ENCODE peak calls at places on chromosomes 12 and 14, in ten cellular contexts. M is aorta, Z is IMR-90, H is tibial artery, P is upper lobe of right lung, U is heart right ventricle, Y is kidney epithelial cell, B is tibial nerve, A is colonic mucosa, F is GM23338. R is an unnamed sample.

GRCh38 chr12:99609455-99610181 is 37.9 kb upstream of the GARIN6 start:
- DNase-seq in M (no peak), Z (no peak), H (no peak), P (no peak), U (no peak), Y (no peak), B (no peak), A (no peak), F (peak), R (no peak)

GRCh38 chr12:3490848-3491382 is at the start of gene PRMT8:
- DNase-seq in M (no peak), Z (no peak), H (no peak), P (no peak), U (no peak), Y (no peak), B (no peak), A (no peak), F (peak), R (no peak)

GRCh38 chr12:47803196-47803875 is 16.4 kb downstream of the HDAC7 start:
- DNase-seq in M (no peak), Z (no peak), H (no peak), P (no peak), U (no peak), Y (no peak), B (no peak), A (no peak), F (no peak), R (no peak)

GRCh38 chr12:65948320-65949008 is 124.2 kb downstream of the HMGA2 start:
- DNase-seq in M (peak), Z (peak), H (peak), P (peak), U (peak), Y (peak), B (peak), A (no peak), F (no peak), R (peak)

GRCh38 chr12:22255097-22255496 is 79.4 kb downstream of the ST8SIA1 start:
- DNase-seq in M (no peak), Z (peak), H (no peak), P (no peak), U (no peak), Y (no peak), B (no peak), A (no peak), F (peak), R (no peak)

GRCh38 chr14:22202313-22202712 is 386.7 kb downstream of the DAD1 start:
- DNase-seq in M (no peak), Z (no peak), H (no peak), P (no peak), U (no peak), Y (no peak), B (no peak), A (no peak), F (no peak), R (no peak)

GRCh38 chr12:3032161-3032560 is 45.0 kb upstream of the TSPAN9 start:
- DNase-seq in M (no peak), Z (no peak), H (no peak), P (no peak), U (no peak), Y (no peak), B (no peak), A (no peak), F (no peak), R (no peak)

GRCh38 chr12:81797100-81797499 is 38.0 kb upstream of the PPFIA2 start:
- DNase-seq in M (no peak), Z (no peak), H (no peak), P (no peak), U (no peak), Y (no peak), B (no peak), A (no peak), F (peak), R (no peak)

GRCh38 chr14:61326847-61327246 is 5.5 kb downstream of the PRKCH start:
- DNase-seq in M (peak), Z (no peak), H (peak), P (peak), U (peak), Y (no peak), B (peak), A (peak), F (peak), R (no peak)

GRCh38 chr14:22923746-22924145 is 4.8 kb upstream of the RBM23 start:
- DNase-seq in M (no peak), Z (no peak), H (no peak), P (no peak), U (no peak), Y (no peak), B (no peak), A (no peak), F (no peak), R (no peak)

GRCh38 chr14:38987781-38988180 is 115.3 kb downstream of the SEC23A start:
- DNase-seq in M (no peak), Z (no peak), H (no peak), P (no peak), U (no peak), Y (no peak), B (no peak), A (no peak), F (no peak), R (no peak)

GRCh38 chr12:29743801-29744200 is 39.9 kb downstream of the TMTC1 start:
- DNase-seq in M (no peak), Z (peak), H (no peak), P (no peak), U (no peak), Y (no peak), B (no peak), A (no peak), F (peak), R (peak)

GRCh38 chr12:92866418-92866817 is 62.7 kb downstream of the EEA1 start:
- DNase-seq in M (no peak), Z (no peak), H (no peak), P (no peak), U (no peak), Y (no peak), B (no peak), A (no peak), F (no peak), R (no peak)

GRCh38 chr14:23620177-23620702 is 15.9 kb upstream of the DHRS2 start:
- DNase-seq in M (no peak), Z (no peak), H (no peak), P (no peak), U (no peak), Y (no peak), B (no peak), A (no peak), F (no peak), R (no peak)

GRCh38 chr12:93180566-93180965 is 197.2 kb upstream of the NUDT4 start:
- DNase-seq in M (no peak), Z (no peak), H (no peak), P (no peak), U (no peak), Y (no peak), B (no peak), A (no peak), F (no peak), R (no peak)

GRCh38 chr12:13100882-13101769 is 2.3 kb downstream of the GSG1 start:
- DNase-seq in M (peak), Z (peak), H (peak), P (peak), U (peak), Y (peak), B (peak), A (peak), F (peak), R (peak)

GRCh38 chr12:116673713-116674112 is 64.2 kb downstream of the SPRING1 start:
- DNase-seq in M (no peak), Z (no peak), H (no peak), P (peak), U (no peak), Y (no peak), B (no peak), A (peak), F (peak), R (no peak)

GRCh38 chr12:79737875-79738718 is 47.3 kb upstream of the PAWR start:
- DNase-seq in M (no peak), Z (peak), H (no peak), P (no peak), U (no peak), Y (peak), B (no peak), A (peak), F (peak), R (no peak)

GRCh38 chr14:60647081-60647836 is 2.0 kb downstream of the SIX1 start:
- DNase-seq in M (peak), Z (peak), H (peak), P (no peak), U (no peak), Y (no peak), B (no peak), A (no peak), F (peak), R (no peak)

GRCh38 chr12:21823581-21823980 is 49.1 kb upstream of the KCNJ8 start:
- DNase-seq in M (peak), Z (no peak), H (peak), P (peak), U (peak), Y (no peak), B (peak), A (no peak), F (peak), R (no peak)

GRCh38 chr12:50017047-50017446 is 8.2 kb downstream of the RACGAP1 start:
- DNase-seq in M (peak), Z (peak), H (peak), P (no peak), U (no peak), Y (no peak), B (peak), A (peak), F (no peak), R (peak)

GRCh38 chr14:24913026-24913425 is 136.9 kb downstream of the STXBP6 start:
- DNase-seq in M (no peak), Z (no peak), H (no peak), P (no peak), U (no peak), Y (no peak), B (no peak), A (no peak), F (no peak), R (no peak)

GRCh38 chr12:34598352-34598827 is 576.1 kb downstream of the ALG10 start:
- DNase-seq in M (peak), Z (no peak), H (peak), P (no peak), U (no peak), Y (no peak), B (no peak), A (no peak), F (no peak), R (no peak)

GRCh38 chr12:31524791-31525495 is 66.0 kb downstream of the DENND5B start:
- DNase-seq in M (no peak), Z (peak), H (no peak), P (no peak), U (no peak), Y (no peak), B (no peak), A (no peak), F (no peak), R (no peak)

GRCh38 chr14:36035675-36036074 is 140.8 kb downstream of the PTCSC3 start:
- DNase-seq in M (no peak), Z (no peak), H (no peak), P (no peak), U (no peak), Y (no peak), B (no peak), A (no peak), F (no peak), R (no peak)

GRCh38 chr14:77791225-77791600 is 8.7 kb upstream of the ADCK1 start:
- DNase-seq in M (no peak), Z (no peak), H (peak), P (no peak), U (no peak), Y (no peak), B (no peak), A (no peak), F (no peak), R (no peak)

GRCh38 chr12:92987362-92987761 is 58.3 kb upstream of the EEA1 start:
- DNase-seq in M (no peak), Z (peak), H (no peak), P (no peak), U (no peak), Y (no peak), B (no peak), A (peak), F (peak), R (no peak)

GRCh38 chr14:104085032-104085888 is at the start of gene ASPG:
- DNase-seq in M (peak), Z (no peak), H (peak), P (peak), U (peak), Y (no peak), B (no peak), A (peak), F (peak), R (no peak)

GRCh38 chr12:2825133-2825532 is 9.7 kb downstream of the NRIP2 start:
- DNase-seq in M (no peak), Z (no peak), H (no peak), P (no peak), U (no peak), Y (no peak), B (no peak), A (no peak), F (no peak), R (no peak)

GRCh38 chr12:59151243-59151642 is 230.9 kb upstream of the LRIG3 start:
- DNase-seq in M (no peak), Z (peak), H (no peak), P (no peak), U (no peak), Y (no peak), B (no peak), A (no peak), F (no peak), R (no peak)

GRCh38 chr12:7060353-7060954 is at the start of gene C1S:
- DNase-seq in M (peak), Z (peak), H (peak), P (peak), U (peak), Y (peak), B (peak), A (peak), F (peak), R (peak)

GRCh38 chr12:47905313-47905730 is 528 bp upstream of the VDR start:
- DNase-seq in M (peak), Z (no peak), H (peak), P (peak), U (peak), Y (peak), B (peak), A (peak), F (peak), R (no peak)

GRCh38 chr14:95265106-95266094 is 54.3 kb downstream of the CLMN start:
- DNase-seq in M (no peak), Z (peak), H (no peak), P (no peak), U (no peak), Y (peak), B (no peak), A (peak), F (no peak), R (peak)

GRCh38 chr12:52584156-52584682 is 10.6 kb upstream of the KRT74 start:
- DNase-seq in M (no peak), Z (no peak), H (peak), P (peak), U (no peak), Y (no peak), B (no peak), A (no peak), F (no peak), R (no peak)

GRCh38 chr14:74988131-74988530 is 14.6 kb upstream of the EIF2B2 start:
- DNase-seq in M (no peak), Z (peak), H (no peak), P (no peak), U (no peak), Y (peak), B (no peak), A (no peak), F (no peak), R (no peak)

GRCh38 chr14:26594148-26594547 is 3.7 kb downstream of the NOVA1 start:
- DNase-seq in M (no peak), Z (no peak), H (no peak), P (no peak), U (no peak), Y (no peak), B (no peak), A (no peak), F (no peak), R (no peak)

GRCh38 chr14:105196228-105196960 is 15.3 kb upstream of the NUDT14 start:
- DNase-seq in M (no peak), Z (no peak), H (no peak), P (no peak), U (peak), Y (no peak), B (no peak), A (no peak), F (peak), R (no peak)
- H3K4me3 ChIP-seq in M (no peak), Z (no peak), H (peak), P (no peak), U (peak), Y (no peak), B (no peak), A (no peak), F (peak), R (no peak)

GRCh38 chr14:101119830-101120571 is 216.5 kb upstream of the RTL1 start:
- DNase-seq in M (no peak), Z (peak), H (peak), P (no peak), U (no peak), Y (no peak), B (no peak), A (peak), F (peak), R (no peak)
- H3K4me3 ChIP-seq in M (no peak), Z (no peak), H (peak), P (peak), U (no peak), Y (no peak), B (no peak), A (no peak), F (no peak), R (no peak)

DNA sequence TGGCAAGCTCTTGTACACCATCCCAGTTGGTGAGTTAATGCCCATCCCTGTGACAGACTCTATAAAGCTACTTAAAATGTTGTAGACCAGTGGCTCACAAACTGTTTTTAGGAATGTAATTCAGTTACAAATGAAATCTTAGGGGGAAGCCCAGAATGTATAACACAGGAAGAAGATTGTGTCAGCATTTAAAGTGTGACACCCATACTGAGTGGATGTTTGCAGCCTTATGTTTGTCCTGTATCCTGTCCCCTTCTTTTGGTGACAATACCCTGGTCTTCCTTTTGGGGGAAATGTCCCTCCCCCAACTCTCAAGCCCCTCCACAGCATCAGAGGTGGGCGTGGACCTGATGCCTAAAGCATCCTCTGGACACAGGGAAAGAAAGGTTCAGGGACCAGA is 47.6 kb upstream of the FAM222A start:
- DNase-seq in M (no peak), Z (no peak), H (no peak), P (no peak), U (no peak), Y (no peak), B (no peak), A (no peak), F (no peak), R (no peak)
- H3K4me3 ChIP-seq in M (no peak), Z (no peak), H (no peak), P (no peak), U (no peak), Y (no peak), B (no peak), A (no peak), F (no peak), R (no peak)

DNA sequence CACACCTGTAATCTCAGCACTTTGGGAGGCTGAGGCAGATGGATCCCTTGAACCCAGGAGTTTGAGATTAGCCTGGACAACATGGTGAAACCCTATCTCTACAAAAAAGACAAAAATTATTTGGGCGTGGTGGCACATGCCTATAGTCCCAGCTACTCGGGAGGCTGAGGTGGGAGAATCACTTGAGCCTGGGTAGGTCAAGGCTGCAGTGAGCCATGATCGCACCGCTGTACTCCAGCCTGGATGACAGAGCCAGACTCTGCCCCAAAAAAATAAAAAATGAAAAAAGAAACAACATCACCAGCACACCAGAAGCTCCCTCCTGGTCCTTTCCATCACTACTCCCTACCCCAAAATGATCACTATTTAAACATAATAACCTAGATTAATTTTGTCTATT is 2.6 kb downstream of the VEZT start:
- DNase-seq in M (no peak), Z (no peak), H (no peak), P (no peak), U (no peak), Y (no peak), B (no peak), A (no peak), F (no peak), R (no peak)
- H3K4me3 ChIP-seq in M (no peak), Z (no peak), H (no peak), P (no peak), U (no peak), Y (no peak), B (no peak), A (no peak), F (no peak), R (no peak)

GRCh38 chr14:105855246-105855892 is 329.0 kb downstream of the TMEM121 start:
- DNase-seq in M (peak), Z (no peak), H (peak), P (peak), U (no peak), Y (no peak), B (no peak), A (no peak), F (no peak), R (no peak)
- H3K4me3 ChIP-seq in M (no peak), Z (no peak), H (no peak), P (no peak), U (no peak), Y (no peak), B (no peak), A (no peak), F (no peak), R (no peak)

DNA sequence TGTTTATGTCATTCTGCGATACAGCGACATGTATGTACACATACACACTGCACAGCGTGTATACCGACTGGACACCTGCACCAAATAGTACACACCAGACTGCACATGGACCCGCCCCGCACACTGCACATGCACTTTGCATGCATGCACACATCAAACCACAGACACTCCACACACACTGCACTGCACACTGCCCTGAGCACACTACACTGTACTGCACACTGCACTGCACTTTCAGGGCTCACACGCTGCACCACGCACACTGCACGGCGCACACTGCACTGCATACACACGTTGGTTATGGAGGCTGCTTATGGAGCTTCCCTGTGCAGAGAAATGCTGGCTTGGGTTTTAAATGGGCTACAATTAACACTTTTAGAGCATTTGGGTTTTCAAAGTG is 1.6 kb downstream of the PAPLN start:
- DNase-seq in M (no peak), Z (no peak), H (no peak), P (no peak), U (no peak), Y (no peak), B (peak), A (no peak), F (no peak), R (no peak)
- H3K4me3 ChIP-seq in M (no peak), Z (no peak), H (peak), P (peak), U (peak), Y (peak), B (peak), A (no peak), F (peak), R (peak)

DNA sequence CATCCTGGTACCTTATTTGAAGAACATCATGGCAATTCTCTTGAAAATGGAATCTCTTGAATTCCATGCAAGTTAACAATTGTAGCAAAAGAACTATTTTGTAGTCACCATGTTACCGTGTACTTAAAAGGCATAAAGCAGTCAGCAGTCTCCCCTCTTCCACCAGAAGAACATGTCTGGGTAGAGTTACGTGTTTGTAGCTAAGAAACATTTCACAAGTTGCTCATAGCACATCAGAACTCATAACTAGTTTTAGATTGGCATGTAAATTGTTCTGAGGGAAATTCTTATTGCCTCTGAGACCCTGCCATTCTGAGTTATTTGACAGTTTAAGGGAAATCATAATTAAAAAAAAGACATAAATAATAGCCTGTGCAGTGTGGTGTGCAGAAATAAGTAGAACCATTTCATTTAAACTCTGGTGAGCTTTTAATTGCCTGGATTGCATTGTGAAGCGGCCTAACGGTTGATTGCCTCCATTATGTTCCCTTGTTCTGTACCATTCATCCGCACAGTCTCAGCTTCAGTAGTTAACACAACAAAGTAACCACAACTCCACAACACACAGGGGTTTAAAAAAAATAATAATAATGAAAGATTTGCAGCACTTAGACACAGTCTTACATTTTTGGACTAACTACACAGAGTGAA is 2.6 kb downstream of the LMO3 start:
- DNase-seq in M (no peak), Z (no peak), H (no peak), P (no peak), U (no peak), Y (no peak), B (no peak), A (no peak), F (no peak), R (no peak)
- H3K4me3 ChIP-seq in M (no peak), Z (no peak), H (no peak), P (peak), U (no peak), Y (no peak), B (no peak), A (no peak), F (peak), R (no peak)

R was measured in retinal pigment epithelial cell.